ENCODE peak calls at places on chromosomes 2 and 18, in four cellular contexts. One of them, this sample, is unnamed.

GRCh38 chr2:178227187-178227586 is 32.9 kb downstream of the OSBPL6 start:
- DNase-seq in dorsolateral prefrontal cortex: no peak
- DNase-seq in choroid plexus epithelial cell: peak
- DNase-seq in A549: no peak
- DNase-seq in this sample: no peak

GRCh38 chr2:102010767-102011351 is 19.1 kb downstream of the IL1R2 start:
- DNase-seq in dorsolateral prefrontal cortex: no peak
- DNase-seq in choroid plexus epithelial cell: no peak
- DNase-seq in A549: no peak
- DNase-seq in this sample: no peak

GRCh38 chr2:56185101-56185581 is 1.4 kb downstream of the CCDC85A start:
- DNase-seq in dorsolateral prefrontal cortex: peak
- DNase-seq in choroid plexus epithelial cell: no peak
- DNase-seq in A549: peak
- DNase-seq in this sample: peak

GRCh38 chr2:179107737-179108136 is 57.8 kb upstream of the CCDC141 start:
- DNase-seq in dorsolateral prefrontal cortex: no peak
- DNase-seq in choroid plexus epithelial cell: peak
- DNase-seq in A549: no peak
- DNase-seq in this sample: no peak

GRCh38 chr2:12321017-12321641 is 395.6 kb upstream of the TRIB2 start:
- DNase-seq in dorsolateral prefrontal cortex: peak
- DNase-seq in choroid plexus epithelial cell: peak
- DNase-seq in A549: no peak
- DNase-seq in this sample: no peak

GRCh38 chr18:72675394-72675793 is 131.3 kb upstream of the CBLN2 start:
- DNase-seq in dorsolateral prefrontal cortex: no peak
- DNase-seq in choroid plexus epithelial cell: no peak
- DNase-seq in A549: no peak
- DNase-seq in this sample: peak

GRCh38 chr2:191571163-191571769 is 106.7 kb upstream of the NABP1 start:
- DNase-seq in dorsolateral prefrontal cortex: no peak
- DNase-seq in choroid plexus epithelial cell: peak
- DNase-seq in A549: peak
- DNase-seq in this sample: peak

GRCh38 chr18:56884511-56884910 is 233.4 kb downstream of the WDR7 start:
- DNase-seq in dorsolateral prefrontal cortex: no peak
- DNase-seq in choroid plexus epithelial cell: no peak
- DNase-seq in A549: no peak
- DNase-seq in this sample: no peak

GRCh38 chr2:241182531-241183133 is 5.8 kb upstream of the ANO7 start:
- DNase-seq in dorsolateral prefrontal cortex: no peak
- DNase-seq in choroid plexus epithelial cell: no peak
- DNase-seq in A549: no peak
- DNase-seq in this sample: no peak

GRCh38 chr2:135043345-135043744 is 3.9 kb downstream of the MAP3K19 start:
- DNase-seq in dorsolateral prefrontal cortex: no peak
- DNase-seq in choroid plexus epithelial cell: peak
- DNase-seq in A549: no peak
- DNase-seq in this sample: no peak

GRCh38 chr2:152740743-152741328 is 22.4 kb downstream of the ARL6IP6 start:
- DNase-seq in dorsolateral prefrontal cortex: no peak
- DNase-seq in choroid plexus epithelial cell: peak
- DNase-seq in A549: peak
- DNase-seq in this sample: peak

GRCh38 chr2:215431290-215431689 is 4.6 kb downstream of the FN1 start:
- DNase-seq in dorsolateral prefrontal cortex: no peak
- DNase-seq in choroid plexus epithelial cell: peak
- DNase-seq in A549: no peak
- DNase-seq in this sample: no peak

GRCh38 chr2:102073168-102073724 is 69.3 kb upstream of the IL1R1 start:
- DNase-seq in dorsolateral prefrontal cortex: no peak
- DNase-seq in choroid plexus epithelial cell: no peak
- DNase-seq in A549: no peak
- DNase-seq in this sample: no peak

GRCh38 chr2:190404487-190404886 is 3.7 kb upstream of the MFSD6 start:
- DNase-seq in dorsolateral prefrontal cortex: no peak
- DNase-seq in choroid plexus epithelial cell: peak
- DNase-seq in A549: no peak
- DNase-seq in this sample: no peak

GRCh38 chr2:164691346-164691887 is 70.1 kb upstream of the GRB14 start:
- DNase-seq in dorsolateral prefrontal cortex: no peak
- DNase-seq in choroid plexus epithelial cell: no peak
- DNase-seq in A549: no peak
- DNase-seq in this sample: no peak

GRCh38 chr2:88258208-88258607 is 88.1 kb downstream of the THNSL2 start:
- DNase-seq in dorsolateral prefrontal cortex: no peak
- DNase-seq in choroid plexus epithelial cell: no peak
- DNase-seq in A549: no peak
- DNase-seq in this sample: peak

GRCh38 chr2:176187306-176188217 is 906 bp upstream of the HOXD1 start:
- DNase-seq in dorsolateral prefrontal cortex: no peak
- DNase-seq in choroid plexus epithelial cell: no peak
- DNase-seq in A549: peak
- DNase-seq in this sample: peak

GRCh38 chr2:234164499-234165409 is 114.3 kb downstream of the SPP2 start:
- DNase-seq in dorsolateral prefrontal cortex: no peak
- DNase-seq in choroid plexus epithelial cell: no peak
- DNase-seq in A549: no peak
- DNase-seq in this sample: no peak

GRCh38 chr18:48611785-48612480 is 73.1 kb downstream of the CTIF start:
- DNase-seq in dorsolateral prefrontal cortex: no peak
- DNase-seq in choroid plexus epithelial cell: no peak
- DNase-seq in A549: no peak
- DNase-seq in this sample: no peak

GRCh38 chr2:36562245-36562644 is 35.7 kb downstream of the FEZ2 start:
- DNase-seq in dorsolateral prefrontal cortex: no peak
- DNase-seq in choroid plexus epithelial cell: peak
- DNase-seq in A549: no peak
- DNase-seq in this sample: no peak

GRCh38 chr18:63470751-63471150 is 6.0 kb upstream of the SERPINB5 start:
- DNase-seq in dorsolateral prefrontal cortex: no peak
- DNase-seq in choroid plexus epithelial cell: no peak
- DNase-seq in A549: no peak
- DNase-seq in this sample: no peak

GRCh38 chr2:239444626-239445625 is 44.1 kb upstream of the HDAC4 start:
- DNase-seq in dorsolateral prefrontal cortex: no peak
- DNase-seq in choroid plexus epithelial cell: no peak
- DNase-seq in A549: no peak
- DNase-seq in this sample: peak

GRCh38 chr2:29013046-29013780 is 32.1 kb downstream of the TOGARAM2 start:
- DNase-seq in dorsolateral prefrontal cortex: no peak
- DNase-seq in choroid plexus epithelial cell: peak
- DNase-seq in A549: no peak
- DNase-seq in this sample: no peak

GRCh38 chr18:14924226-14924625 is 176.3 kb downstream of the ANKRD30B start:
- DNase-seq in dorsolateral prefrontal cortex: no peak
- DNase-seq in choroid plexus epithelial cell: no peak
- DNase-seq in A549: no peak
- DNase-seq in this sample: no peak

GRCh38 chr2:237558918-237559645 is 7.3 kb upstream of the PRLH start:
- DNase-seq in dorsolateral prefrontal cortex: no peak
- DNase-seq in choroid plexus epithelial cell: peak
- DNase-seq in A549: no peak
- DNase-seq in this sample: no peak

GRCh38 chr2:1205853-1206252 is 207.4 kb upstream of the TPO start:
- DNase-seq in dorsolateral prefrontal cortex: no peak
- DNase-seq in choroid plexus epithelial cell: no peak
- DNase-seq in A549: no peak
- DNase-seq in this sample: no peak

GRCh38 chr18:46946656-46947282 is 29.4 kb downstream of the KATNAL2 start:
- DNase-seq in dorsolateral prefrontal cortex: peak
- DNase-seq in choroid plexus epithelial cell: peak
- DNase-seq in A549: peak
- DNase-seq in this sample: peak

GRCh38 chr18:57621252-57621607 is 406 bp downstream of the NARS1 start:
- DNase-seq in dorsolateral prefrontal cortex: no peak
- DNase-seq in choroid plexus epithelial cell: no peak
- DNase-seq in A549: no peak
- DNase-seq in this sample: no peak

GRCh38 chr2:211237586-211237985 is 681.2 kb downstream of the CPS1 start:
- DNase-seq in dorsolateral prefrontal cortex: no peak
- DNase-seq in choroid plexus epithelial cell: no peak
- DNase-seq in A549: no peak
- DNase-seq in this sample: peak

GRCh38 chr2:231866450-231866849 is 59.7 kb downstream of the NPPC start:
- DNase-seq in dorsolateral prefrontal cortex: no peak
- DNase-seq in choroid plexus epithelial cell: no peak
- DNase-seq in A549: no peak
- DNase-seq in this sample: no peak

GRCh38 chr2:96471772-96472171 is 33.4 kb downstream of the NEURL3 start:
- DNase-seq in dorsolateral prefrontal cortex: no peak
- DNase-seq in choroid plexus epithelial cell: no peak
- DNase-seq in A549: no peak
- DNase-seq in this sample: no peak

GRCh38 chr2:233012301-233012971 is 620 bp downstream of the NGEF start:
- DNase-seq in dorsolateral prefrontal cortex: no peak
- DNase-seq in choroid plexus epithelial cell: no peak
- DNase-seq in A549: no peak
- DNase-seq in this sample: no peak

GRCh38 chr2:172864182-172864581 is 128.5 kb downstream of the RAPGEF4 start:
- DNase-seq in dorsolateral prefrontal cortex: no peak
- DNase-seq in choroid plexus epithelial cell: peak
- DNase-seq in A549: no peak
- DNase-seq in this sample: peak

GRCh38 chr2:172862077-172862476 is 126.4 kb downstream of the RAPGEF4 start:
- DNase-seq in dorsolateral prefrontal cortex: no peak
- DNase-seq in choroid plexus epithelial cell: no peak
- DNase-seq in A549: no peak
- DNase-seq in this sample: no peak

GRCh38 chr2:172861632-172862031 is 126.0 kb downstream of the RAPGEF4 start:
- DNase-seq in dorsolateral prefrontal cortex: no peak
- DNase-seq in choroid plexus epithelial cell: no peak
- DNase-seq in A549: no peak
- DNase-seq in this sample: no peak

GRCh38 chr2:172865422-172865821 is 129.8 kb downstream of the RAPGEF4 start:
- DNase-seq in dorsolateral prefrontal cortex: no peak
- DNase-seq in choroid plexus epithelial cell: no peak
- DNase-seq in A549: no peak
- DNase-seq in this sample: no peak

DNA sequence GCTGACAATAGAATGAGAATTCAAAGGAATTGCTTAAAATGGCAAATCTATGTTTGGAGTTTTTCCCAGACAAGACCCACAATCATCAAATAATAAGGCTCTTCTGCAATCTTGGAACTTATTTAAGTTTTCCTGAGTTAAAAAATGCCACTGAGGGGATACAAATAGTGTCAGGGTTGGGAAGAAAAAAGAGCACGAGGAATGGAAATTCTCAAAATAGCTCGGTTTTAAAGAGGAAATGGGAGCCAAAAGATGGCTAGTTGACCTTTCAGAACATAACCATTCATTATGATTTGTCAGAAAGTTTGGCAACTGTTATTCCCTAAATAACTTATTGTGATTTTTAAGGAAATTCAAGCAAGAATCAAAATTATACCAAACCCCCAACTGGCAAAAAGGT is 127.7 kb downstream of the RAPGEF4 start:
- DNase-seq in dorsolateral prefrontal cortex: no peak
- DNase-seq in choroid plexus epithelial cell: no peak
- DNase-seq in A549: no peak
- DNase-seq in this sample: no peak
- TF ChIP-seq CTCF in dorsolateral prefrontal cortex: no peak
- TF ChIP-seq CTCF in choroid plexus epithelial cell: no peak
- TF ChIP-seq CTCF in A549: no peak
- TF ChIP-seq CTCF in this sample: no peak

DNA sequence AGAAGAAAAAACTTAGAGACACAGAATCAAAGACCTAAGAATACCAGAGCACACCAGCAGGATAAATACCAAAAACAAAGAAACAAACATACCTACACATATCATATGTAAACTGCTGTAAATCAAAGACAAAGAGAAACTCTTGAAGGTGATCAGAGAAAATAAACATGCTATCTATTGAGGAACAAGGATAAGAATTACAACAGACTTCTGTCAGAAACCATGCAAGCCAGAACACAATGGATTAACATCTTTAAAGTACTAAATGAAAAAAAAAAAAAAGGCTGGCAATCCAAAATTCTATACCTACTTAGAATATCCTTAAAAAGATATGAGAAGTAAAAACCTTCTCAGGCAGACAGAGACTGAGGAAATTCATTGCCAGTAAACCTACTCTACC is 51.6 kb upstream of the MGAT4A start:
- DNase-seq in dorsolateral prefrontal cortex: no peak
- DNase-seq in choroid plexus epithelial cell: no peak
- DNase-seq in A549: no peak
- DNase-seq in this sample: no peak
- TF ChIP-seq CTCF in dorsolateral prefrontal cortex: no peak
- TF ChIP-seq CTCF in choroid plexus epithelial cell: no peak
- TF ChIP-seq CTCF in A549: no peak
- TF ChIP-seq CTCF in this sample: no peak

GRCh38 chr18:32271649-32272324 is 81.9 kb downstream of the MEP1B start:
- DNase-seq in dorsolateral prefrontal cortex: peak
- DNase-seq in choroid plexus epithelial cell: peak
- DNase-seq in A549: peak
- DNase-seq in this sample: peak
- TF ChIP-seq CTCF in dorsolateral prefrontal cortex: peak
- TF ChIP-seq CTCF in choroid plexus epithelial cell: peak
- TF ChIP-seq CTCF in A549: peak
- TF ChIP-seq CTCF in this sample: peak

GRCh38 chr2:73294239-73294638 is 891 bp upstream of the EGR4 start:
- DNase-seq in dorsolateral prefrontal cortex: no peak
- DNase-seq in choroid plexus epithelial cell: no peak
- DNase-seq in A549: no peak
- DNase-seq in this sample: no peak

GRCh38 chr2:73291461-73292315 is 1.7 kb downstream of the EGR4 start:
- DNase-seq in dorsolateral prefrontal cortex: no peak
- DNase-seq in choroid plexus epithelial cell: no peak
- DNase-seq in A549: peak
- DNase-seq in this sample: peak

GRCh38 chr2:73292316-73292905 is 937 bp downstream of the EGR4 start:
- DNase-seq in dorsolateral prefrontal cortex: no peak
- DNase-seq in choroid plexus epithelial cell: no peak
- DNase-seq in A549: no peak
- DNase-seq in this sample: no peak

GRCh38 chr2:73292906-73293533 is 328 bp downstream of the EGR4 start:
- DNase-seq in dorsolateral prefrontal cortex: no peak
- DNase-seq in choroid plexus epithelial cell: no peak
- DNase-seq in A549: peak
- DNase-seq in this sample: peak

DNA sequence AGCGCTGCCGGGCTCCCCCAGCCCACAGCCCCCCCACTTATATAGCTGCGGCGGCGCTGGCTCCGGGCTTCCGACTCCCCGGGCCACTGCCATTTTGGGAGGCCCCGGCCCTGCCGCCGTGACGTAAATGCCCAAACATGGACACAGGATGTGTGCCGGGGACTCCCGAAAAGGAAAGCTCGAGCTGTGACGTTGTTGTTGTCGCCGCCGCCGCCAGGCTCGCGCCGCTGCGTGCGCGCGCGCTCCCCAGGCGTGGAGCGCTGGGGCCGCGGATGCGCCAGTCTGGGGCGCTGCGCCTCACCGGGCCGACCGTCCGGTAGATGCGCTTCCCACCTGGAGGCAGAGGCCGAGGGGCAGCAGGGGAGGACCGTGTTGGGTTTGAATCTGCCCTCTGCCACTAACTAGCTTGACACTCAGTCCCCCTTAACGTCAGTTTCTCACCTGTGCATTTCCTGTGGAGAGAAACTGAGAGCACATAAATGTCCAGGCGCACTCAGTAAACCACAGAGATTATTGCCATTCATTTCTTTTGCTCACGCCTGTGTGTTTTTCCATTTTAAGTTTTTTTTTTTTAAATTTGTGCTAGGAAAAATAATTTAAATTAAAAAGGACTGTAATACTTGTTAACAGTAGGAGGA is at the start of gene EGR4:
- DNase-seq in dorsolateral prefrontal cortex: peak
- DNase-seq in choroid plexus epithelial cell: peak
- DNase-seq in A549: peak
- DNase-seq in this sample: peak
- TF ChIP-seq CTCF in dorsolateral prefrontal cortex: no peak
- TF ChIP-seq CTCF in choroid plexus epithelial cell: no peak
- TF ChIP-seq CTCF in A549: no peak
- TF ChIP-seq CTCF in this sample: peak